ENCODE peak calls at places on chromosomes 4 and X, in five cellular contexts. F is stimulated activated CD4-positive, alpha-beta T cell treated with anti-CD3 and anti-CD28 coated beads, Interleukin-4, amount 100 ng/mL, for 24 hours; S is substantia nigra; X is KG1; J is GM23248. T is an unnamed sample.

GRCh38 chrX:25016938-25017598 is 1.3 kb upstream of the ARX start:
- DNase-seq in F (no peak), S (no peak), X (no peak), J (no peak), T (no peak)

GRCh38 chr4:8340721-8341680 is 71.4 kb downstream of the HTRA3 start:
- DNase-seq in F (no peak), S (peak; percentile 50), X (no peak), J (no peak), T (no peak)

GRCh38 chr4:88792268-88792781 is 94.7 kb upstream of the NAP1L5 start:
- DNase-seq in F (no peak), S (no peak), X (no peak), J (peak; percentile 86), T (no peak)

GRCh38 chr4:25103423-25103822 is 56.8 kb downstream of the SEPSECS start:
- DNase-seq in F (no peak), S (no peak), X (no peak), J (no peak), T (no peak)

GRCh38 chr4:89657931-89658700 is 178.8 kb downstream of the SNCA start:
- DNase-seq in F (no peak), S (no peak), X (peak; percentile 20), J (peak; percentile 57), T (no peak)

GRCh38 chr4:127525585-127525984 is 107.2 kb upstream of the INTU start:
- DNase-seq in F (no peak), S (no peak), X (no peak), J (no peak), T (no peak)

GRCh38 chr4:600850-601515 is 24.4 kb upstream of the PDE6B start:
- DNase-seq in F (peak; percentile 60), S (no peak), X (no peak), J (peak; percentile 54), T (no peak)

GRCh38 chr4:118337954-118338353 is 14.8 kb downstream of the PRSS12 start:
- DNase-seq in F (no peak), S (no peak), X (no peak), J (peak; percentile 56), T (no peak)

GRCh38 chr4:122716825-122717448 is 15.6 kb upstream of the BBS12 start:
- DNase-seq in F (peak; percentile 87), S (no peak), X (peak; percentile 8), J (peak; percentile 74), T (peak; percentile 67)

GRCh38 chr4:183789657-183790056 is 115.5 kb upstream of the STOX2 start:
- DNase-seq in F (no peak), S (no peak), X (no peak), J (no peak), T (no peak)

GRCh38 chrX:102976793-102977495 is 39.9 kb downstream of the RAB40AL start:
- DNase-seq in F (no peak), S (no peak), X (no peak), J (peak; percentile 88), T (no peak)

GRCh38 chrX:19548934-19549333 is 33.6 kb upstream of the MAP3K15 start:
- DNase-seq in F (no peak), S (no peak), X (no peak), J (no peak), T (no peak)

GRCh38 chr4:153538408-153539057 is 72.4 kb downstream of the TMEM131L start:
- DNase-seq in F (no peak), S (no peak), X (no peak), J (peak; percentile 53), T (no peak)

T was measured in effector memory CD8-positive, alpha-beta T cell.